ENCODE peak calls at places on chromosome 13, in four cellular contexts. F, U, M and Q are unnamed samples.

GRCh38 chr13:98873377-98874028 is 104.4 kb downstream of the DOCK9 start:
- DNase-seq in F (no peak), U (no peak), M (no peak), Q (no peak)

GRCh38 chr13:107370036-107370785 is 802.3 kb upstream of the ARGLU1 start:
- DNase-seq in F (peak; percentile 29), U (no peak), M (no peak), Q (no peak)

GRCh38 chr13:110868631-110869165 is 46.2 kb downstream of the ANKRD10 start:
- DNase-seq in F (no peak), U (no peak), M (no peak), Q (no peak)

GRCh38 chr13:45243072-45243471 is 42.2 kb upstream of the KCTD4 start:
- DNase-seq in F (no peak), U (no peak), M (no peak), Q (no peak)

GRCh38 chr13:59790626-59791025 is 373.1 kb downstream of the DIAPH3 start:
- DNase-seq in F (no peak), U (no peak), M (no peak), Q (no peak)

GRCh38 chr13:27004389-27004788 is 167.2 kb downstream of the USP12 start:
- DNase-seq in F (no peak), U (no peak), M (no peak), Q (no peak)

GRCh38 chr13:28181413-28181812 is 43.1 kb downstream of the PAN3 start:
- DNase-seq in F (peak; percentile 96), U (no peak), M (no peak), Q (no peak)

GRCh38 chr13:90412980-90413379 is 934.5 kb upstream of the MIR17HG start:
- DNase-seq in F (no peak), U (no peak), M (no peak), Q (no peak)

GRCh38 chr13:40026174-40026585 is 370.7 kb downstream of the COG6 start:
- DNase-seq in F (no peak), U (no peak), M (no peak), Q (no peak)

GRCh38 chr13:114096811-114097503 is 35.5 kb downstream of the RASA3 start:
- DNase-seq in F (no peak), U (no peak), M (no peak), Q (no peak)

GRCh38 chr13:110297011-110297410 is 9.9 kb downstream of the COL4A1 start:
- DNase-seq in F (no peak), U (no peak), M (no peak), Q (no peak)

GRCh38 chr13:113048766-113049165 is 56.8 kb upstream of the F7 start:
- DNase-seq in F (no peak), U (no peak), M (no peak), Q (no peak)

GRCh38 chr13:110323172-110323851 is 16.2 kb downstream of the COL4A2 start:
- DNase-seq in F (peak; percentile 89), U (no peak), M (no peak), Q (no peak)

GRCh38 chr13:24261566-24261965 is 47.8 kb upstream of the C1QTNF9 start:
- DNase-seq in F (no peak), U (no peak), M (no peak), Q (no peak)

GRCh38 chr13:73792796-73793195 is 341.4 kb downstream of the KLF12 start:
- DNase-seq in F (no peak), U (no peak), M (no peak), Q (no peak)

GRCh38 chr13:110520431-110521295 is 40.9 kb downstream of the RAB20 start:
- DNase-seq in F (no peak), U (no peak), M (no peak), Q (peak; percentile 53)

GRCh38 chr13:51841732-51842131 is 3.2 kb downstream of the TMEM272 start:
- DNase-seq in F (no peak), U (no peak), M (no peak), Q (no peak)

GRCh38 chr13:50672025-50672424 is 171.5 kb downstream of the DLEU7 start:
- DNase-seq in F (peak; percentile 27), U (no peak), M (no peak), Q (no peak)

GRCh38 chr13:95360464-95361097 is 59.3 kb upstream of the ABCC4 start:
- DNase-seq in F (peak; percentile 25), U (no peak), M (no peak), Q (no peak)

GRCh38 chr13:25192936-25193335 is 20.8 kb upstream of the AMER2 start:
- DNase-seq in F (no peak), U (no peak), M (no peak), Q (no peak)

GRCh38 chr13:31201341-31202024 is 1.7 kb downstream of the B3GLCT start:
- DNase-seq in F (peak; percentile 62), U (no peak), M (no peak), Q (no peak)

GRCh38 chr13:43319617-43320444 is 296.4 kb downstream of the DNAJC15 start:
- DNase-seq in F (no peak), U (no peak), M (no peak), Q (no peak)

GRCh38 chr13:90201198-90201597 is 1146.3 kb upstream of the MIR17HG start:
- DNase-seq in F (peak; percentile 73), U (no peak), M (peak; percentile 5), Q (no peak)

GRCh38 chr13:23870356-23871146 is 18.6 kb downstream of the MIPEP start:
- DNase-seq in F (peak; percentile 11), U (no peak), M (no peak), Q (no peak)

GRCh38 chr13:98507060-98507797 is 69.7 kb downstream of the STK24 start:
- DNase-seq in F (no peak), U (no peak), M (peak; percentile 86), Q (peak; percentile 61)

GRCh38 chr13:21175656-21176194 is 627 bp downstream of the SKA3 start:
- DNase-seq in F (peak; percentile 44), U (no peak), M (no peak), Q (peak; percentile 32)

GRCh38 chr13:60617863-60618733 is 221.1 kb downstream of the TDRD3 start:
- DNase-seq in F (peak; percentile 50), U (no peak), M (peak; percentile 14), Q (no peak)

GRCh38 chr13:106528711-106529414 is 6.6 kb downstream of the EFNB2 start:
- DNase-seq in F (no peak), U (no peak), M (no peak), Q (no peak)

GRCh38 chr13:52713894-52714293 is 25.7 kb downstream of the CNMD start:
- DNase-seq in F (no peak), U (no peak), M (no peak), Q (no peak)

GRCh38 chr13:44974056-44974798 is 15.0 kb downstream of the NUFIP1 start:
- DNase-seq in F (peak; percentile 42), U (no peak), M (no peak), Q (no peak)

GRCh38 chr13:26971990-26972888 is 199.4 kb downstream of the USP12 start:
- DNase-seq in F (peak; percentile 57), U (no peak), M (peak; percentile 51), Q (peak; percentile 79)

GRCh38 chr13:30172593-30173300 is 134.6 kb downstream of the KATNAL1 start:
- DNase-seq in F (peak; percentile 36), U (no peak), M (no peak), Q (no peak)

GRCh38 chr13:52405767-52406494 is at the start of gene THSD1:
- DNase-seq in F (peak; percentile 78), U (no peak), M (no peak), Q (no peak)

GRCh38 chr13:112901951-112902651 is 66.9 kb upstream of the MCF2L start:
- DNase-seq in F (no peak), U (no peak), M (no peak), Q (no peak)

GRCh38 chr13:44868397-44868796 is 120.9 kb downstream of the NUFIP1 start:
- DNase-seq in F (no peak), U (no peak), M (no peak), Q (no peak)